ENCODE peak calls at places on chromosomes 4 and X, in nine cellular contexts. Q is prostate gland, M is neuronal stem cell, A is neural progenitor cell, V is suprapubic skin, L is tibial artery, R is Karpas-422, W is right atrium auricular region, P is heart left ventricle. B is an unnamed sample.

GRCh38 chr4:140829825-140830224 is 73.6 kb upstream of the TBC1D9 start:
- DNase-seq in P (no peak), M (no peak), V (no peak), A (no peak), Q (no peak), L (no peak), R (no peak), W (no peak), B (no peak)

GRCh38 chr4:40152642-40153041 is 44.2 kb upstream of the RHOH start:
- DNase-seq in A (no peak), W (no peak), M (no peak), V (no peak), P (no peak), R (no peak), L (no peak), Q (no peak), B (no peak)

GRCh38 chr4:174210354-174210753 is 73.1 kb downstream of the FBXO8 start:
- DNase-seq in M (no peak), Q (no peak), R (no peak), A (peak; percentile 60), W (no peak), L (no peak), P (no peak), V (no peak), B (no peak)

GRCh38 chr4:145840162-145840768 is 98.4 kb downstream of the ZNF827 start:
- DNase-seq in P (no peak), A (no peak), W (no peak), Q (no peak), V (no peak), R (peak; percentile 93), L (no peak), M (no peak), B (peak; percentile 86)

GRCh38 chr4:107213880-107214279 is 177.8 kb upstream of the DKK2 start:
- DNase-seq in P (no peak), M (no peak), L (no peak), A (no peak), Q (no peak), W (no peak), V (no peak), R (no peak), B (no peak)

GRCh38 chr4:23728971-23729370 is 160.9 kb downstream of the PPARGC1A start:
- DNase-seq in V (no peak), L (no peak), M (no peak), R (no peak), P (no peak), W (no peak), A (no peak), Q (no peak), B (no peak)

GRCh38 chr4:92455329-92455839 is 151.6 kb downstream of the GRID2 start:
- DNase-seq in A (no peak), Q (no peak), M (no peak), P (no peak), R (no peak), W (no peak), L (no peak), V (no peak), B (no peak)

GRCh38 chr4:89216422-89216821 is 91.2 kb downstream of the GPRIN3 start:
- DNase-seq in Q (no peak), V (no peak), W (no peak), M (no peak), R (no peak), L (no peak), A (no peak), P (no peak), B (no peak)

GRCh38 chrX:43973249-43973672 is at the start of gene NDP:
- DNase-seq in M (no peak), W (no peak), R (no peak), L (no peak), Q (no peak), P (no peak), A (peak; percentile 39), V (no peak), B (peak; percentile 33)

GRCh38 chrX:113157496-113157895 is 316.9 kb upstream of the AMOT start:
- DNase-seq in R (peak; percentile 56), V (no peak), L (no peak), M (no peak), P (no peak), Q (no peak), W (no peak), A (no peak), B (no peak)

DNA sequence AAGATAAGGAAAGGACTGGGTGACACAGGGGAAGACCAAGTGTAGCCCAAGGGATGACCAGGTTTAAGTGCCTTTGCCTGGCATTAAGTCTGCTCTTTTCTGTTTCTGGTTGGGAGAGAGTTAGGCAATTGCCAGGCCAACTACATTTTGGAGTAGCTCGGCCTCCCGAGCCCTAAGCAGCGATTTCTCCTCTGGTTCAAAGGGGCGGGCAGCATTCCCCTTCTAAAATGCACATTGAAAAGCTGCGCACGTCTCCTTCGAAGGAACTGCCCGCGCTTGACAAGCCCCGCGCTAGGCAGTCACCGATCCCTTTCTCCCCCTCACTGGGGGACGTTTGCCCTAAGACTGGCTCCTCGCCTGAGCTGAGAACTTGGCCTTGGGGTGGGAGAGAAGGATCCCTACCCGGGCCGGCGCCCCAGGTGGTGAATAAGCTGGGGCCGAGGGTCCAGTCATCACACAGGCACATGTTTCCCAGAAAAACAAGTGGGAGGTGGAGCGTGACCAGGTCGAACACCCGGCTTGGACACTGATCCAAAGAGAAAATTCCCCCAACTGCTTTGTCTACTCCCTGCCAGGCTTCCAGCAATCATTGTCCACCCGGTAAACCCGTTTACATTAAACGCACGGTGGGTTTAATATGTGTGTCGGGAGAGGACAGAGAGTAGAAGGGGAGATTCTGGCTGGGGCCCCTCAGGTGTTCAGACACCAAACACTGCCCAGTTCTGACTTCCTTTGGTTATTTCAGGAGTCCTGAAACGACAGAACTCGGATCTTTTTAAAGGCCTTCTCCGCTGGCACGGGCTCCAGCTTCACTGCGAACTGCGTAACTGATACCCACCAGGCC is 4.0 kb downstream of the ARX start:
- DNase-seq in V (no peak), R (no peak), W (no peak), L (no peak), A (peak; percentile 60), Q (no peak), M (no peak), P (no peak), B (no peak)
- H3K27me3 ChIP-seq in V (peaks cover 96% of the 10 kb centered on the region), R (no peaks in the 10 kb centered on the region), W (peaks cover 18% of the 10 kb centered on the region), L (no peaks in the 10 kb centered on the region), A (peaks cover 99% of the 10 kb centered on the region), Q (no peaks in the 10 kb centered on the region), M (peaks cover 93% of the 10 kb centered on the region), P (peaks cover 76% of the 10 kb centered on the region), B (no peaks in the 10 kb centered on the region)

GRCh38 chr4:158007566-158007965 is 165.3 kb downstream of the GASK1B start:
- DNase-seq in W (no peak), Q (no peak), P (no peak), R (no peak), A (no peak), M (no peak), V (no peak), L (no peak), B (no peak)
- H3K4me1 ChIP-seq in W (no peaks in the 10 kb centered on the region), Q (no peaks in the 10 kb centered on the region), P (peaks cover 62% of the 10 kb centered on the region), R (no peaks in the 10 kb centered on the region), A (peaks cover 29% of the 10 kb centered on the region), M (peaks cover 25% of the 10 kb centered on the region), V (peaks cover 19% of the 10 kb centered on the region), L (peaks cover 37% of the 10 kb centered on the region), B (peaks cover 21% of the 10 kb centered on the region)

DNA sequence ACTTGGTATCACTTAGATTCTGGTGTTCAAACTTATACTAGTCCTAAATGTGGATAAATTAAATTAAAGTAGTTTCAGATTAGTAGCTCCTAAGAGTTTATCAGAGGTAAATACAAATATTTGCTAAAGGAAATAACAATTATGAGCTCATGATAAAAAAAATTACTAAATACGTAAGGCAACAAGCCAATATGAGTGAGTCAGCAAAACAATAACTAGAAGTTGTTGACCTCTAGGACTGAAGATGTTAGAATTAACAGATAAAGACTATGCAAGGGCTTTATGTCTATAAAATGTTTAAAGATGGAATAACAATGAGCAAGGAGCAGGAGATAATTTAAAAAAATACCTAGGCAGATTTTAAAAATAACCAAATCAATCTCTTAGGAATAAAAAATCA is 195.8 kb downstream of the CLCN4 start:
- DNase-seq in L (no peak), Q (no peak), M (no peak), A (no peak), V (no peak), W (no peak), P (no peak), R (no peak), B (no peak)
- H3K27me3 ChIP-seq in L (no peaks in the 10 kb centered on the region), Q (no peaks in the 10 kb centered on the region), M (no peaks in the 10 kb centered on the region), A (no peaks in the 10 kb centered on the region), V (no peaks in the 10 kb centered on the region), W (no peaks in the 10 kb centered on the region), P (no peaks in the 10 kb centered on the region), R (no peaks in the 10 kb centered on the region), B (no peaks in the 10 kb centered on the region)

GRCh38 chrX:13162772-13163171 is 118.4 kb upstream of the FAM9C start:
- DNase-seq in W (no peak), R (no peak), P (no peak), M (no peak), Q (no peak), A (no peak), L (no peak), V (no peak), B (no peak)
- H3K4me1 ChIP-seq in W (no peaks in the 10 kb centered on the region), R (no peaks in the 10 kb centered on the region), P (peaks cover 35% of the 10 kb centered on the region), M (peaks cover 18% of the 10 kb centered on the region), Q (no peaks in the 10 kb centered on the region), A (peaks cover 56% of the 10 kb centered on the region), L (peaks cover 9% of the 10 kb centered on the region), V (peaks cover 24% of the 10 kb centered on the region), B (no peaks in the 10 kb centered on the region)

DNA sequence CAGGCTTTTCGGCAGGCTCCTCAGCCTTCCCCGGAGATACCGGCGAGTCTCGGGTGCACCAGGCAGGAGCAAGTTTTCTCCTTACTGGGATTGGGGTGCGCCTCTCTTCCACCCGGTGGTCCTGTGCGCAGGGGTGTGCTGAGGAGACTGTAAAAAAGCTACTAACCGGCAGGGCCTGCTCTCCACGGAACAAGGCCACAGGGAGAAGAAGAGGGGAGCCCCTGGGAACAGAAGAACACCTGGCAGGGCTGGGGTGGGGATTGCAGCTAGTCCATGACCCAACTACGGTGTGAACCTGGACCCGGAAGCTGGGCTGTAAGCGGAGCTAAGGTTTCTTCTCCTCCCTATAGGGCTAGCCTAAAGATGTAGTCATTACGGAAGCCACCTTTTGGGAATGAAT is 17.7 kb upstream of the ZIC3 start:
- DNase-seq in L (no peak), A (no peak), M (no peak), W (no peak), V (no peak), Q (no peak), R (no peak), P (no peak), B (no peak)
- H3K27me3 ChIP-seq in L (no peaks in the 10 kb centered on the region), A (peaks cover 82% of the 10 kb centered on the region), M (peaks cover 66% of the 10 kb centered on the region), W (peaks cover 5% of the 10 kb centered on the region), V (peaks cover 75% of the 10 kb centered on the region), Q (no peaks in the 10 kb centered on the region), R (no peaks in the 10 kb centered on the region), P (peaks cover 30% of the 10 kb centered on the region), B (no peaks in the 10 kb centered on the region)

GRCh38 chrX:9534686-9535085 is 69.8 kb downstream of the TBL1X start:
- DNase-seq in V (no peak), Q (no peak), M (no peak), W (no peak), R (no peak), P (no peak), A (peak; percentile 43), L (no peak), B (peak; percentile 39)
- H3K4me1 ChIP-seq in V (peaks cover 3% of the 10 kb centered on the region), Q (no peaks in the 10 kb centered on the region), M (peaks cover 9% of the 10 kb centered on the region), W (no peaks in the 10 kb centered on the region), R (peaks cover 15% of the 10 kb centered on the region), P (peaks cover 20% of the 10 kb centered on the region), A (peaks cover 52% of the 10 kb centered on the region), L (peaks cover 46% of the 10 kb centered on the region), B (peaks cover 18% of the 10 kb centered on the region)

GRCh38 chrX:130652824-130653578 is 250.0 kb downstream of the ENOX2 start:
- DNase-seq in A (no peak), L (no peak), R (no peak), P (no peak), M (no peak), Q (no peak), W (no peak), V (no peak), B (no peak)
- H3K27me3 ChIP-seq in A (no peaks in the 10 kb centered on the region), L (no peaks in the 10 kb centered on the region), R (no peaks in the 10 kb centered on the region), P (no peaks in the 10 kb centered on the region), M (no peaks in the 10 kb centered on the region), Q (no peaks in the 10 kb centered on the region), W (no peaks in the 10 kb centered on the region), V (no peaks in the 10 kb centered on the region), B (no peaks in the 10 kb centered on the region)

B was measured in A673.